ENCODE peak calls at places on chromosomes 2 and 18, in four cellular contexts. Q, Z, M and P are unnamed samples.

GRCh38 chr2:130776550-130776949 is 21.2 kb downstream of the AMER3 start:
- DNase-seq in Z (no peak), Q (no peak), M (no peak), P (no peak)

GRCh38 chr18:8800445-8800844 is 95.1 kb downstream of the MTCL1 start:
- DNase-seq in Q (no peak), M (no peak), Z (no peak), P (no peak)

GRCh38 chr2:74436804-74437695 is 4.7 kb downstream of the RTKN start:
- DNase-seq in Z (no peak), Q (no peak), M (no peak), P (no peak)

GRCh38 chr18:46481048-46481846 is 175.8 kb downstream of the LOXHD1 start:
- DNase-seq in Q (no peak), M (peak; percentile 87), Z (peak; percentile 28), P (peak; percentile 39)

GRCh38 chr18:22566703-22567420 is 149.1 kb upstream of the CTAGE1 start:
- DNase-seq in M (no peak), Q (no peak), Z (no peak), P (no peak)

GRCh38 chr2:101124061-101124460 is 27.1 kb downstream of the TBC1D8 start:
- DNase-seq in Z (peak; percentile 22), Q (no peak), M (no peak), P (no peak)

GRCh38 chr2:213016984-213017351 is 134.4 kb downstream of the IKZF2 start:
- DNase-seq in M (no peak), Q (no peak), Z (no peak), P (no peak)

GRCh38 chr2:234164499-234165409 is 114.3 kb downstream of the SPP2 start:
- DNase-seq in Q (peak; percentile 9), Z (no peak), M (no peak), P (no peak)

GRCh38 chr2:197613509-197613987 is 61.8 kb downstream of the RFTN2 start:
- DNase-seq in Q (no peak), Z (peak; percentile 99), M (no peak), P (no peak)

GRCh38 chr2:222241054-222241453 is 57.7 kb downstream of the PAX3 start:
- DNase-seq in Z (no peak), M (no peak), Q (no peak), P (no peak)

GRCh38 chr2:232439758-232440135 is 16.2 kb upstream of the ALPI start:
- DNase-seq in Q (no peak), Z (no peak), M (no peak), P (no peak)

GRCh38 chr2:179467111-179467510 is 202.5 kb upstream of the SESTD1 start:
- DNase-seq in M (no peak), Z (no peak), Q (no peak), P (no peak)

GRCh38 chr18:45588284-45588683 is 27.0 kb upstream of the SLC14A2 start:
- DNase-seq in Q (no peak), M (no peak), Z (no peak), P (no peak)

GRCh38 chr2:45008296-45009129 is 739 bp downstream of the SIX2 start:
- DNase-seq in M (peak; percentile 74), Z (no peak), Q (no peak), P (no peak)

GRCh38 chr2:142961202-142961601 is 83.7 kb downstream of the KYNU start:
- DNase-seq in Q (no peak), Z (no peak), M (no peak), P (no peak)

GRCh38 chr18:46916551-46917107 is 678 bp downstream of the PIAS2 start:
- DNase-seq in M (peak; percentile 63), Q (no peak), Z (peak; percentile 17), P (no peak)

GRCh38 chr18:10579079-10579867 is 53.4 kb downstream of the NAPG start:
- DNase-seq in M (no peak), Q (no peak), Z (no peak), P (peak; percentile 12)
- TF ChIP-seq RAD21 in M (no peak), Q (no peak), Z (no peak), P (no peak)

DNA sequence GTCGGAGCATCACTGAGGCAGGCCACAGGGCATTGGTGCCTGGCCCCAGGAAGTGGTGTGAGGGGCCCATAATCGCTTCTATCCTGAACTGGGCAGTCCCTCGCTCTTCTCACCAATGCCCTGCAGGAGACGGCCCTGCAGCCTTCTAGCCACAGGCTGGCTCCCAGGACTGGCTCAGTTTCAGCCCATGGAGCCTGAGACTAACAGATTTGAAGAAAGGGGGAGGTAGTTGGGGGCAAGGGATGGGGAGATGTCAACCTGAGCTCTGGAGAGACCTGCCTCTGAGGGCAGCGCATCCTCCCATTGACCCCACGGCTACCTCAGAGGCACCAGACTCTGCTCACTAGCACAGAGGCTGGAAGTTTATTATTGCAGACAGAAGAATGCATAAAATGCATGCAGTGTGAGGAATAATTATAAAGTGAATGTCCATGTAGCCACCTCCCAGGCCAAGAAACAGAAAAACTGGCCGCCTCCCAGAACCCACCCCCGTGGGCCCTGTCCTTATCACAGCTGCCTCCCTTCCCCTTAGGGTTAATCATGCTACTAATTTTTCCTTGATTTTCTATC is 1.4 kb downstream of the TOGARAM2 start:
- DNase-seq in M (no peak), Q (no peak), Z (no peak), P (no peak)
- TF ChIP-seq CREB1 in M (no peak), Q (no peak), Z (no peak), P (no peak)

DNA sequence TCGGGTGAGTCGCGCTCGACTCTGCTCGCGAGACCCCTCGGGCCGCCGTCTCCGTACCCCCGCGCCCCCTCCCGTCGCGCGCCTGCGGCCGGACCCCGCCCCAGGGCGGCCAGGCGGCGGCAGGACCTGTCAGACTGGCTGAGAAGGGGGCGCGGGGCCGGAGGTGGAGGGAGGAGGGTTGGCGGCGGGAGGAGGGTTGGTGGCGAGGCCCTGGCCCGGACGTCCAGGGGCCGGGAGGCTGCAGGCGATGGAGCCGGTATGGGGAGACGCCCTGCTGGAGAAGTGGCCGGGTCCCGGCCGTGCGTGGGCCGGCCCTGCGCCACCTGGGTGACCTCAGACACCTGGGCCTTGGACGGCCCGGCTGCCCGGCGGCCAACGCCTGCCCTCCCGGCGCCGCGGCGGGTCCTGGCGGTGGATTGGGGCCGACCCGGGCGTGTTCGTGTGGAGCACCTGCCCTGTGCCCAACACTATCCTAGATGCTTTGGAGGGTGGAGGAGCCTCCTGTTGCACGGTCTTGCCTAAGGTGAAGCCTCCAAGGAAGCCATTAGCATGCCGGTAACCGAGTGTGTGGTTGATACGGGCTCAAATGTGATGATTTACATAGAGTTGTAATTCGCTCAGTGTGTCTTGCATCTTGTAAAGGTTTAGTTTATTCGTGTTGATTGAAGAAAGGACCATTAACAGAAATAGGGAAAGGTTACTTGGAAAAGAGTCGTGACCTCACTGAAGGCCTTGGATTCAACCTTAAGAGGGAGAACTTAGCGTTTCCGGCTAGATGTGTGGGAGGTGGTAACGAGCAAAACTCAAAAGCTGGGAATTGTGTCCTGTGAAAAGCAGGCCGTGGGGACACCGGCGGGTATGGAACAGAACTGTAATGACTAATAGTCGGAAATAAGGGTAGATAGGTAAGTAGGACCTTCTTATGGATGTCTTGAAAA is 570 bp downstream of the MYL12B start:
- DNase-seq in Z (no peak), Q (no peak), M (peak; percentile 53), P (peak; percentile 88)
- TF ChIP-seq RAD21 in Z (no peak), Q (no peak), M (no peak), P (no peak)

GRCh38 chr2:64853894-64854293 is 135.3 kb upstream of the SLC1A4 start:
- DNase-seq in Z (no peak), M (no peak), Q (no peak), P (no peak)
- TF ChIP-seq CREB1 in Z (no peak), M (no peak), Q (no peak), P (no peak)

DNA sequence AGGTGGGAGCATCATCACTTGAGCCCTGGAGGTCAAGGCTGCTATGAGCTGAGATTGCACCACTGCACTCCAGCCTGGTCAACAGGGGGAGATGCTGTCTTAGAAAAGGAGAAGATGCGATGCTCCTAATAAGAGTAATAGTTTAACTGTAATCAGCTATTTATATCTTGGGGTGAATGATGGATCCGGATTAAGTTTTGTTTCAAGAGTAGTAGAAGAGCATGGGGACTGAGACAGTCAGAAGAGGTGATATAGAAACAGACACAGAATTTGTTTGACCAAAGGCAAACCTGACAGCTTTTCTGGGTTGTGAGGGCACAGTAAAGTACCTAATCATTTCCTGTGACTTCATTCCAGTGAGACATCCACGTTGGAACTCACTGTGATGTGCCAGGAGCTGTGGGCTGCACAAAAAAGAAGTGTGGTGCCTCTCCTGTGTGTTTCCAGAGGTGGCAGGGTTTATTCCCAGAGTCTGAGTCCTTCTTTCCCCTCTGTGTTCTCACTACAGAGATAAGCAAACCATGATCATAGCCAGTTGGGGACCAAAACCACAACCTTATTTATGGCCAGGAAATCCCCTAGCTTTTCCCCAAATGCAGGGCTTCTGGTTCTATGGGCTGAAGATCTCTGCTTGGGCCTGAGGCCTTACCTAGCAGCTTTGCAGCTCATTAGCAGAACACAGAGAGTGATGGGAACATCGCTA is 113.7 kb downstream of the XRCC5 start:
- DNase-seq in M (no peak), Z (no peak), Q (peak; percentile 64), P (no peak)
- TF ChIP-seq RAD21 in M (peak; percentile 87), Z (no peak), Q (peak; percentile 84), P (peak; percentile 65)

DNA sequence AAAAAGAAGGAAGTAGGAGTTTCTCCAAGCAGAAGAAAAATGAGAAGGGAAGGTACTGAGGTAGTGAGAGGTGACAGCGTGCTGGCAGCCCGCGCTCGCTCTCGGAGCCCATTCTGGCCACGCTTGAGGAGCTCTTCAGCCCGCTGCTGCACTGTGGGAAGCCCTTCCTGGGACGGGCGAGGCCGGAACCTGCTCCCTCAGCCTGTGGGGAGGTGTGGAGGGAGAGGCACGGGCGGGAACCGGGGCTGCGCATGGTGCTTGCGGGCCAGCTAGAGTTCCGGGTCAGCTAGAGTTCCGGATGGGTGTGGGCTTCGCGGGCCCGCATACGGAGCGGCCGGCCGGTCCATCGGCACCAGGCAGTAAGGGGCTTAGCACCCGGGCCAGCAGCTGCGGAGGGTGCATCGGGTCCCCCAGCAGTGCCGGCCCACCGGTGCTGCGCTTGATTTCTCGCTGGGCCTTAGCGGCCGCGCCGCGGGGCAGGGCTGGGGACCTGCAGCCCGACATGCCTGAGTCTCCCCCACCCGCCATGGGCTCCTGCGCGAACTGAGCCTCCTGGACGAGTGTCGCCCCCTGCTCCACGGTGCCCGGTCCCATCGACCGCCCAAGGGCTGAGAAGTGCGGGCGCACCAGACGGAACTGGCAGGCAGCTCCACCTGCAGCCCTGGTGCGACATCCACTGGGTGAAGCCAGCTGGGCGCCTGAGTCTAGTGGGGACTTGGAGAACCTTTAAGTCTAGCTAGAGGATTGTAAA is 11.1 kb upstream of the CYS1 start:
- DNase-seq in Z (no peak), M (no peak), Q (no peak), P (no peak)
- TF ChIP-seq CREB1 in Z (no peak), M (no peak), Q (no peak), P (no peak)